ENCODE peak calls at places on chromosomes 6 and 20, in seven cellular contexts. M is ACHN; J is naive thymus-derived CD4-positive, alpha-beta T cell; A is stimulated activated CD8-positive, alpha-beta memory T cell treated with anti-CD3 and anti-CD28 coated beads, Interleukin-4, amount 100 ng/mL, for 24 hours; O is stimulated activated CD4-positive, alpha-beta T cell treated with anti-CD3 and anti-CD28 coated beads, Interleukin-1b, Interleukin-23, amount 100 ng/mL, for 24 hours; K is CD8-positive, alpha-beta T cell; C is non-pigmented ciliary epithelial cell. X is an unnamed sample.
A peak's percentile ranks its signal among the peaks of the same experiment; 100 is the strongest.

GRCh38 chr6:12051861-12052368 is 39.8 kb downstream of the HIVEP1 start:
- DNase-seq in M (no peak), J (peak; percentile 69), A (peak; percentile 19), O (peak; percentile 34), K (peak; percentile 21), C (no peak), X (no peak)

GRCh38 chr6:143449731-143450452 is 603 bp downstream of the ADAT2 start:
- DNase-seq in M (peak; percentile 18), J (peak; percentile 5), A (no peak), O (peak; percentile 15), K (peak; percentile 16), C (no peak), X (no peak)

GRCh38 chr20:24465730-24466129 is 3.7 kb upstream of the SYNDIG1 start:
- DNase-seq in M (no peak), J (no peak), A (no peak), O (no peak), K (no peak), C (no peak), X (no peak)

GRCh38 chr6:107604549-107604948 is 114.6 kb downstream of the SOBP start:
- DNase-seq in M (no peak), J (no peak), A (no peak), O (no peak), K (no peak), C (no peak), X (no peak)

GRCh38 chr6:33392979-33393378 is 1.4 kb downstream of the KIFC1 start:
- DNase-seq in M (no peak), J (no peak), A (no peak), O (no peak), K (no peak), C (no peak), X (no peak)

GRCh38 chr6:140073456-140073855 is 699.0 kb upstream of the CITED2 start:
- DNase-seq in M (no peak), J (no peak), A (no peak), O (no peak), K (no peak), C (no peak), X (no peak)

GRCh38 chr6:24694198-24694597 is 24.8 kb downstream of the C6orf62 start:
- DNase-seq in M (no peak), J (no peak), A (no peak), O (no peak), K (no peak), C (no peak), X (no peak)

GRCh38 chr20:9617062-9617461 is 102.7 kb downstream of the LAMP5 start:
- DNase-seq in M (peak; percentile 49), J (peak; percentile 15), A (peak; percentile 4), O (peak; percentile 21), K (peak; percentile 7), C (peak; percentile 6), X (peak; percentile 96)

GRCh38 chr6:42301986-42302385 is 84.3 kb upstream of the MRPS10 start:
- DNase-seq in M (no peak), J (no peak), A (no peak), O (no peak), K (no peak), C (no peak), X (no peak)

GRCh38 chr20:63043348-63044203 is 36.8 kb upstream of the BHLHE23 start:
- DNase-seq in M (no peak), J (no peak), A (no peak), O (no peak), K (no peak), C (no peak), X (no peak)

GRCh38 chr20:31674895-31675827 is 37.4 kb downstream of the COX4I2 start:
- DNase-seq in M (no peak), J (peak; percentile 60), A (peak; percentile 28), O (peak; percentile 46), K (peak; percentile 50), C (peak; percentile 46), X (no peak)

GRCh38 chr6:33077908-33078307 is 2.1 kb downstream of the HLA-DPB1 start:
- DNase-seq in M (no peak), J (no peak), A (no peak), O (no peak), K (no peak), C (no peak), X (no peak)

GRCh38 chr20:62887860-62888239 is 26.2 kb upstream of the TCFL5 start:
- DNase-seq in M (no peak), J (no peak), A (no peak), O (no peak), K (no peak), C (no peak), X (no peak)

GRCh38 chr6:3943373-3943772 is 94.2 kb downstream of the FAM50B start:
- DNase-seq in M (no peak), J (no peak), A (no peak), O (no peak), K (no peak), C (no peak), X (no peak)

GRCh38 chr6:11654876-11655275 is 117.3 kb downstream of the TMEM170B start:
- DNase-seq in M (no peak), J (no peak), A (no peak), O (no peak), K (no peak), C (peak; percentile 35), X (no peak)

GRCh38 chr6:109611502-109611901 is 79.5 kb downstream of the AK9 start:
- DNase-seq in M (no peak), J (no peak), A (no peak), O (no peak), K (no peak), C (no peak), X (no peak)

GRCh38 chr6:84057908-84058307 is 24.3 kb downstream of the MRAP2 start:
- DNase-seq in M (no peak), J (no peak), A (no peak), O (no peak), K (no peak), C (no peak), X (no peak)

GRCh38 chr20:25251019-25251418 is 3.1 kb downstream of the PYGB start:
- DNase-seq in M (no peak), J (no peak), A (no peak), O (no peak), K (no peak), C (no peak), X (no peak)

GRCh38 chr6:122381494-122382083 is 17.9 kb upstream of the HSF2 start:
- DNase-seq in M (peak; percentile 51), J (peak; percentile 78), A (peak; percentile 22), O (no peak), K (peak; percentile 33), C (peak; percentile 59), X (peak; percentile 72)

GRCh38 chr6:132167966-132168365 is 216.8 kb upstream of the CCN2 start:
- DNase-seq in M (no peak), J (no peak), A (no peak), O (no peak), K (no peak), C (no peak), X (no peak)

GRCh38 chr6:43394982-43395381 is 25.5 kb upstream of the ZNF318 start:
- DNase-seq in M (no peak), J (no peak), A (no peak), O (no peak), K (no peak), C (no peak), X (no peak)

GRCh38 chr6:152598858-152599537 is 38.2 kb downstream of the SYNE1 start:
- DNase-seq in M (no peak), J (no peak), A (no peak), O (no peak), K (no peak), C (no peak), X (no peak)

GRCh38 chr20:32462900-32463641 is 104.9 kb downstream of the ASXL1 start:
- DNase-seq in M (no peak), J (no peak), A (no peak), O (no peak), K (no peak), C (no peak), X (no peak)

GRCh38 chr20:22752324-22752723 is 168.0 kb upstream of the FOXA2 start:
- DNase-seq in M (no peak), J (no peak), A (no peak), O (no peak), K (no peak), C (no peak), X (no peak)